ENCODE peak calls at places on chromosomes 16 and 17, in five cellular contexts. M is skeletal muscle cell; W is BE2C; X is iris pigment epithelial cell; O is activated CD4-positive, alpha-beta T cell treated with anti-CD3 and anti-CD28 coated beads for 24 hours. U is an unnamed sample.
A peak's percentile ranks its signal among the peaks of the same experiment; 100 is the strongest.

GRCh38 chr16:24820522-24820921 is 25.2 kb upstream of the SLC5A11 start:
- DNase-seq in M (no peak), W (no peak), X (peak; percentile 69), O (no peak), U (no peak)

GRCh38 chr16:82888616-82889015 is 261.8 kb downstream of the CDH13 start:
- DNase-seq in M (peak; percentile 84), W (no peak), X (peak; percentile 98), O (no peak), U (no peak)

GRCh38 chr17:50578173-50578572 is 17.7 kb downstream of the CACNA1G start:
- DNase-seq in M (no peak), W (no peak), X (no peak), O (no peak), U (no peak)

GRCh38 chr17:2892305-2892971 is 96.2 kb downstream of the RAP1GAP2 start:
- DNase-seq in M (peak; percentile 76), W (no peak), X (peak; percentile 85), O (no peak), U (no peak)

GRCh38 chr17:56165017-56165720 is 11.9 kb downstream of the ANKFN1 start:
- DNase-seq in M (no peak), W (no peak), X (peak; percentile 57), O (no peak), U (no peak)

GRCh38 chr17:42744283-42744805 is 496 bp downstream of the EZH1 start:
- DNase-seq in M (no peak), W (peak; percentile 85), X (peak; percentile 59), O (peak; percentile 53), U (peak; percentile 95)

GRCh38 chr17:82939213-82940030 is 99.6 kb upstream of the ZNF750 start:
- DNase-seq in M (no peak), W (no peak), X (no peak), O (no peak), U (no peak)

GRCh38 chr16:79839450-79839849 is 238.9 kb upstream of the MAF start:
- DNase-seq in M (no peak), W (no peak), X (no peak), O (no peak), U (no peak)

GRCh38 chr17:65163990-65164495 is 26.9 kb downstream of the RGS9 start:
- DNase-seq in M (no peak), W (peak; percentile 15), X (peak; percentile 73), O (peak; percentile 19), U (no peak)

GRCh38 chr17:31573861-31574260 is 182.4 kb downstream of the RAB11FIP4 start:
- DNase-seq in M (no peak), W (no peak), X (no peak), O (no peak), U (no peak)

GRCh38 chr16:54171855-54172537 is 114.6 kb downstream of the IRX3 start:
- DNase-seq in M (peak; percentile 47), W (no peak), X (peak; percentile 84), O (no peak), U (no peak)

GRCh38 chr17:58242171-58242784 is 3.9 kb downstream of the LPO start:
- DNase-seq in M (no peak), W (no peak), X (no peak), O (no peak), U (no peak)

GRCh38 chr16:68229431-68230175 is 6.3 kb downstream of the ESRP2 start:
- DNase-seq in M (peak; percentile 21), W (peak; percentile 43), X (peak; percentile 52), O (no peak), U (peak; percentile 70)

GRCh38 chr16:79580465-79581200 is 19.9 kb downstream of the MAF start:
- DNase-seq in M (no peak), W (no peak), X (no peak), O (no peak), U (no peak)

GRCh38 chr16:22425036-22425801 is 50.8 kb upstream of the CDR2 start:
- DNase-seq in M (no peak), W (no peak), X (peak; percentile 26), O (no peak), U (no peak)

GRCh38 chr16:24499193-24499814 is 40.1 kb upstream of the RBBP6 start:
- DNase-seq in M (no peak), W (peak; percentile 33), X (peak; percentile 52), O (no peak), U (peak; percentile 77)

GRCh38 chr17:32191306-32191705 is 49.0 kb downstream of the RHOT1 start:
- DNase-seq in M (no peak), W (no peak), X (peak; percentile 38), O (no peak), U (no peak)

GRCh38 chr17:49191917-49192741 is 18.2 kb downstream of the GNGT2 start:
- DNase-seq in M (peak; percentile 42), W (peak; percentile 90), X (peak; percentile 88), O (peak; percentile 90), U (peak; percentile 86)

GRCh38 chr16:49003022-49003421 is 278.6 kb downstream of the CBLN1 start:
- DNase-seq in M (no peak), W (no peak), X (no peak), O (no peak), U (no peak)

GRCh38 chr17:77959216-77959925 is 868 bp downstream of the TNRC6C start:
- DNase-seq in M (no peak), W (peak; percentile 35), X (peak; percentile 15), O (no peak), U (peak; percentile 65)

GRCh38 chr17:49218941-49219913 is 8.7 kb downstream of the ABI3 start:
- DNase-seq in M (no peak), W (peak; percentile 40), X (no peak), O (no peak), U (peak; percentile 75)

GRCh38 chr17:13393841-13394710 is 207.7 kb downstream of the HS3ST3A1 start:
- DNase-seq in M (peak; percentile 94), W (no peak), X (peak; percentile 96), O (no peak), U (no peak)

GRCh38 chr16:21226749-21227148 is 6.8 kb upstream of the ANKS4B start:
- DNase-seq in M (no peak), W (no peak), X (no peak), O (no peak), U (no peak)

GRCh38 chr17:40101367-40102210 is 1.2 kb upstream of the NR1D1 start:
- DNase-seq in M (no peak), W (no peak), X (no peak), O (no peak), U (no peak)

GRCh38 chr17:79870540-79870939 is 31.3 kb upstream of the CBX4 start:
- DNase-seq in M (no peak), W (no peak), X (no peak), O (no peak), U (peak; percentile 49)

GRCh38 chr16:14455577-14455976 is 174.5 kb downstream of the PARN start:
- DNase-seq in M (peak; percentile 27), W (no peak), X (peak; percentile 27), O (no peak), U (no peak)

GRCh38 chr17:20266806-20267458 is 200.4 kb downstream of the LGALS9B start:
- DNase-seq in M (no peak), W (no peak), X (peak; percentile 63), O (no peak), U (no peak)

GRCh38 chr16:23575834-23576233 is 18.3 kb downstream of the UBFD1 start:
- DNase-seq in M (no peak), W (no peak), X (no peak), O (no peak), U (no peak)

GRCh38 chr17:7809086-7809790 is 24.8 kb upstream of the KDM6B start:
- DNase-seq in M (no peak), W (no peak), X (no peak), O (no peak), U (no peak)

GRCh38 chr17:46770818-46771600 is 47.5 kb downstream of the WNT3 start:
- DNase-seq in M (no peak), W (peak; percentile 58), X (peak; percentile 36), O (no peak), U (peak; percentile 88)

GRCh38 chr17:47987240-47987835 is 16.4 kb downstream of the CDK5RAP3 start:
- DNase-seq in M (no peak), W (peak; percentile 77), X (no peak), O (no peak), U (peak; percentile 68)

GRCh38 chr17:16286947-16287562 is 66.2 kb downstream of the CENPV start:
- DNase-seq in M (peak; percentile 20), W (peak; percentile 82), X (no peak), O (no peak), U (no peak)

GRCh38 chr17:8204761-8205555 is 5.4 kb downstream of the AURKB start:
- DNase-seq in M (no peak), W (no peak), X (no peak), O (no peak), U (no peak)

GRCh38 chr17:28944862-28945741 is 6.2 kb downstream of the PHF12 start:
- DNase-seq in M (no peak), W (no peak), X (peak; percentile 42), O (no peak), U (no peak)

GRCh38 chr17:27977751-27978688 is 64.5 kb upstream of the NLK start:
- DNase-seq in M (no peak), W (no peak), X (no peak), O (no peak), U (peak; percentile 92)

GRCh38 chr17:69999253-69999652 is 75.8 kb upstream of the KCNJ16 start:
- DNase-seq in M (no peak), W (no peak), X (no peak), O (no peak), U (no peak)

GRCh38 chr17:67911038-67911782 is 85.1 kb downstream of the C17orf58 start:
- DNase-seq in M (no peak), W (no peak), X (no peak), O (no peak), U (no peak)